ENCODE peak calls at places on chromosomes 5 and 9, in four cellular contexts. One of them, this sample, is unnamed.

GRCh38 chr5:159887050-159887449 is 29.2 kb upstream of the ADRA1B start:
- DNase-seq in LoVo: no peak
- DNase-seq in GM04503: no peak
- DNase-seq in HCEC 1CT: no peak
- DNase-seq in this sample: no peak

GRCh38 chr9:92324451-92324850 is 699 bp downstream of the NOL8 start:
- DNase-seq in LoVo: no peak
- DNase-seq in GM04503: no peak
- DNase-seq in HCEC 1CT: no peak
- DNase-seq in this sample: no peak

GRCh38 chr5:97628011-97628410 is 445.0 kb upstream of the RIOK2 start:
- DNase-seq in LoVo: no peak
- DNase-seq in GM04503: no peak
- DNase-seq in HCEC 1CT: no peak
- DNase-seq in this sample: no peak

GRCh38 chr5:80757290-80757689 is 102.5 kb upstream of the DHFR start:
- DNase-seq in LoVo: no peak
- DNase-seq in GM04503: no peak
- DNase-seq in HCEC 1CT: no peak
- DNase-seq in this sample: no peak

GRCh38 chr5:146016764-146017484 is 80.5 kb downstream of the SH3RF2 start:
- DNase-seq in LoVo: no peak
- DNase-seq in GM04503: no peak
- DNase-seq in HCEC 1CT: no peak
- DNase-seq in this sample: no peak

GRCh38 chr9:131478421-131478868 is 24.3 kb upstream of the POMT1 start:
- DNase-seq in LoVo: peak; percentile 5
- DNase-seq in GM04503: no peak
- DNase-seq in HCEC 1CT: no peak
- DNase-seq in this sample: peak; percentile 63

GRCh38 chr9:123820139-123820538 is 109.8 kb downstream of the DENND1A start:
- DNase-seq in LoVo: no peak
- DNase-seq in GM04503: no peak
- DNase-seq in HCEC 1CT: no peak
- DNase-seq in this sample: no peak

GRCh38 chr9:127361561-127361960 is 35.4 kb upstream of the SLC2A8 start:
- DNase-seq in LoVo: no peak
- DNase-seq in GM04503: no peak
- DNase-seq in HCEC 1CT: no peak
- DNase-seq in this sample: no peak

GRCh38 chr5:76325876-76326491 is 77.1 kb upstream of the IQGAP2 start:
- DNase-seq in LoVo: no peak
- DNase-seq in GM04503: no peak
- DNase-seq in HCEC 1CT: no peak
- DNase-seq in this sample: peak; percentile 40